ENCODE peak calls at places on chromosomes 3 and 15, in ten cellular contexts. V is Peyer's patch, R is K562, K is sigmoid colon, H is HepG2, P is lower leg skin, E is A549, U is transverse colon, D is uterus, Z is suprapubic skin. A is an unnamed sample.

GRCh38 chr3:155326901-155327300 is 33.4 kb upstream of the STRIT1 start:
- DNase-seq in V (no peak), R (no peak), K (no peak), H (no peak), P (no peak), E (no peak), U (no peak), D (no peak), Z (no peak), A (no peak)

GRCh38 chr15:54288049-54288448 is 309.8 kb downstream of the UNC13C start:
- DNase-seq in V (no peak), R (no peak), K (no peak), H (no peak), P (no peak), E (no peak), U (no peak), D (no peak), Z (no peak), A (no peak)

GRCh38 chr3:160133757-160134156 is 91.5 kb upstream of the C3orf80 start:
- DNase-seq in V (no peak), R (peak), K (no peak), H (peak), P (no peak), E (peak), U (no peak), D (no peak), Z (no peak), A (no peak)

GRCh38 chr3:40608091-40608490 is 83.3 kb downstream of the ZNF621 start:
- DNase-seq in V (no peak), R (no peak), K (no peak), H (no peak), P (no peak), E (no peak), U (no peak), D (no peak), Z (no peak), A (no peak)

GRCh38 chr3:138114988-138115971 is at the start of gene DZIP1L:
- DNase-seq in V (peak), R (peak), K (peak), H (peak), P (peak), E (peak), U (peak), D (peak), Z (peak), A (peak)

GRCh38 chr15:101088788-101089578 is 162.9 kb downstream of the CHSY1 start:
- DNase-seq in V (peak), R (peak), K (peak), H (peak), P (peak), E (peak), U (peak), D (peak), Z (peak), A (peak)

GRCh38 chr3:51621091-51621892 is 49.8 kb upstream of the TEX264 start:
- DNase-seq in V (no peak), R (no peak), K (no peak), H (peak), P (no peak), E (no peak), U (no peak), D (no peak), Z (no peak), A (no peak)

GRCh38 chr3:138974467-138974866 is 27.4 kb downstream of the FOXL2NB start:
- DNase-seq in V (no peak), R (no peak), K (no peak), H (no peak), P (no peak), E (no peak), U (no peak), D (no peak), Z (no peak), A (no peak)

GRCh38 chr3:195859846-195860411 is 48.2 kb upstream of the MUC4 start:
- DNase-seq in V (no peak), R (no peak), K (no peak), H (no peak), P (no peak), E (no peak), U (no peak), D (no peak), Z (no peak), A (no peak)

GRCh38 chr3:86988235-86988634 is 2.7 kb downstream of the VGLL3 start:
- DNase-seq in V (no peak), R (no peak), K (no peak), H (no peak), P (no peak), E (peak), U (no peak), D (no peak), Z (no peak), A (no peak)

GRCh38 chr3:37953995-37954394 is 36.6 kb upstream of the VILL start:
- DNase-seq in V (no peak), R (no peak), K (no peak), H (no peak), P (peak), E (no peak), U (no peak), D (no peak), Z (no peak), A (no peak)

GRCh38 chr15:64096486-64097431 is 977 bp downstream of the SNX1 start:
- DNase-seq in V (no peak), R (peak), K (no peak), H (no peak), P (no peak), E (peak), U (no peak), D (no peak), Z (no peak), A (no peak)

GRCh38 chr3:42451546-42452230 is 41.3 kb upstream of the LYZL4 start:
- DNase-seq in V (no peak), R (no peak), K (no peak), H (no peak), P (no peak), E (no peak), U (no peak), D (no peak), Z (no peak), A (no peak)

GRCh38 chr3:165984589-165984988 is 147.4 kb upstream of the BCHE start:
- DNase-seq in V (no peak), R (no peak), K (no peak), H (no peak), P (no peak), E (no peak), U (no peak), D (no peak), Z (no peak), A (no peak)

GRCh38 chr3:14319654-14320182 is 82.7 kb upstream of the SLC6A6 start:
- DNase-seq in V (peak), R (peak), K (no peak), H (peak), P (no peak), E (peak), U (peak), D (no peak), Z (peak), A (peak)

GRCh38 chr15:81323944-81324881 is at the start of gene STARD5:
- DNase-seq in V (peak), R (peak), K (peak), H (peak), P (peak), E (peak), U (peak), D (peak), Z (peak), A (peak)

GRCh38 chr15:81321667-81322066 is 2.3 kb downstream of the STARD5 start:
- DNase-seq in V (no peak), R (no peak), K (no peak), H (no peak), P (no peak), E (no peak), U (no peak), D (no peak), Z (no peak), A (no peak)

GRCh38 chr15:81326466-81327212 is 2.7 kb upstream of the STARD5 start:
- DNase-seq in V (no peak), R (no peak), K (no peak), H (no peak), P (no peak), E (no peak), U (no peak), D (no peak), Z (no peak), A (no peak)

GRCh38 chr15:81323559-81323943 is 390 bp downstream of the STARD5 start:
- DNase-seq in V (no peak), R (peak), K (no peak), H (peak), P (no peak), E (no peak), U (no peak), D (no peak), Z (no peak), A (no peak)

GRCh38 chr15:81322708-81323253 is 1.2 kb downstream of the STARD5 start:
- DNase-seq in V (peak), R (peak), K (no peak), H (no peak), P (no peak), E (no peak), U (peak), D (no peak), Z (no peak), A (no peak)
- H3K4me3 ChIP-seq in V (no peak), R (peak), K (peak), H (no peak), P (no peak), E (no peak), U (peak), D (peak), Z (peak), A (peak)

GRCh38 chr15:88658972-88659931 is 20.4 kb downstream of the ISG20 start:
- DNase-seq in V (no peak), R (no peak), K (peak), H (no peak), P (peak), E (no peak), U (no peak), D (no peak), Z (no peak), A (peak)

GRCh38 chr15:88663216-88663615 is 24.4 kb downstream of the ISG20 start:
- DNase-seq in V (no peak), R (no peak), K (peak), H (no peak), P (peak), E (no peak), U (no peak), D (no peak), Z (no peak), A (peak)

GRCh38 chr15:88661766-88662556 is 23.1 kb downstream of the ISG20 start:
- DNase-seq in V (no peak), R (no peak), K (no peak), H (no peak), P (no peak), E (no peak), U (no peak), D (no peak), Z (no peak), A (no peak)

GRCh38 chr15:88661041-88661765 is 22.4 kb downstream of the ISG20 start:
- DNase-seq in V (no peak), R (no peak), K (peak), H (no peak), P (no peak), E (no peak), U (no peak), D (no peak), Z (no peak), A (no peak)

DNA sequence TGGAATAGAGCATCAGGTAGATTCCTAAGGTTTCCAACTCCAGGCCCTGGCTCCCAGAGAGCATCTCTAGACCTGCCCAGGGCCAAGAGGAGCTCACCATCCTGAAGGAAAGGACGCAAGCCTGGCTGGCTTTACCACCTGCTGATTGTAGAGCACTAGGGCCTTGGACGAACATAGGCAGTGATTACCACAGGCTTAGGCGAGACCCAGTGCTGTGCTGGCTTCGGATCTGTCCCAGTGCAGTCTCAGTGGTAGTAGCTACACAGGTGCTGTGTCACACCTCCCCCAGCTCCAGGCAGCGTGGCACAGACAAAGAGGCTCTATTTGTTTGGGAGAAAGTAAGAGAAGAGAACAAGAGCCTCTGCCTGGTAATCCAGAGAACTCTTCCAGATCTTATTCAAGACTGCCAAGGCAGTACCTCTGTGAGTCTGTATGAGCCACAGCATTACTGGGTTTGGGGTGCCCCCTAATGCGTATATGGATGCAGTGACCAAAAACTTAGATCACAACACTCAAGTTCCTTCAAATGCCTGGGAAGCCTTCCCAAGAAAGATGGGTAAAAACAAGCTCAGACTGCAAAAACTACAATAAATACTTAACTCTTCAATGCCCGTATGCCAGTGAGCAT is 25.4 kb downstream of the ISG20 start:
- DNase-seq in V (peak), R (no peak), K (peak), H (no peak), P (peak), E (no peak), U (no peak), D (no peak), Z (no peak), A (peak)
- TF ChIP-seq CTCF in V (peak), R (peak), K (peak), H (peak), P (no peak), E (peak), U (no peak), D (peak), Z (no peak), A (peak)

DNA sequence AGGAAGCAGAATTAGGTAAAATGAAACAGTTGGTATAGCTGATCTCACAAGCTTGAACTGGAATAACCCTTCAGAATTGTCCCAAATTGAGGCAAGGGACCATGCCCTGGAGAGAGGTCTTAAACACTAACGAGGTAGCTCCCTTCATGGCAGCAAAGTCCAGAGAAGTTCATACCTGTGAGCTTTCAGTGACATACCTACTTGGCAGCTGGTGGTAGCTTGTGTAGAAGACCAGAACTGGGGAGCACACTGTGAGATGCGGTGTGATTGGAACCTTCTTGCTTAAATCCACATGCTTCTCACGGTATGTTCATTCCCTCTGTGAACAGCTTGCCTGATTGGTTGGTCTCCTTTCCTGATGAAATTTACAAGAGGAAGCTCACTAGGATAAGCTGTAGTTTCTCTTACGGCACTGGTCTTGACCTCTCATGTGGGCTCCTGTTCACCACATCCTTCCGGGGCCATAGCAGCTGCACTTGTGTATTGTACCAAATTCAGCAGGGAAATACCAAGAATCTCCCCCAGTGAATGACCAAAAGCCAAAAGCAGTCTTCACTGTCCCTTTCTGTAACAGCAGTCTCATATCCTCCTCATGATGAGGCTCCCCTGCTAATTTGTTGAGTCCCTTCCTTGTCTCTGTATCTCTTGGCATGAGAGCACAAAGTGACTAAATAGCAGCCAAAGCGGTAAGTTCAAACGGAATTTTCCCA is 483.7 kb upstream of the FRG2C start:
- DNase-seq in V (no peak), R (no peak), K (no peak), H (no peak), P (no peak), E (no peak), U (no peak), D (no peak), Z (no peak), A (no peak)
- TF ChIP-seq POLR2A in V (no peak), R (no peak), K (no peak), H (no peak), P (no peak), E (no peak), U (no peak), D (no peak), Z (no peak), A (no peak)

GRCh38 chr3:116444099-116444700 is 1.1 kb downstream of the LSAMP start:
- DNase-seq in V (no peak), R (no peak), K (no peak), H (no peak), P (no peak), E (no peak), U (no peak), D (no peak), Z (no peak), A (no peak)

GRCh38 chr3:116441652-116442051 is 3.6 kb downstream of the LSAMP start:
- DNase-seq in V (no peak), R (no peak), K (no peak), H (no peak), P (no peak), E (no peak), U (no peak), D (no peak), Z (no peak), A (no peak)

GRCh38 chr3:116442331-116443021 is 2.8 kb downstream of the LSAMP start:
- DNase-seq in V (no peak), R (no peak), K (no peak), H (no peak), P (no peak), E (no peak), U (no peak), D (no peak), Z (no peak), A (no peak)

GRCh38 chr3:116444819-116445290 is 432 bp downstream of the LSAMP start:
- DNase-seq in V (no peak), R (no peak), K (peak), H (no peak), P (no peak), E (no peak), U (no peak), D (no peak), Z (no peak), A (no peak)

DNA sequence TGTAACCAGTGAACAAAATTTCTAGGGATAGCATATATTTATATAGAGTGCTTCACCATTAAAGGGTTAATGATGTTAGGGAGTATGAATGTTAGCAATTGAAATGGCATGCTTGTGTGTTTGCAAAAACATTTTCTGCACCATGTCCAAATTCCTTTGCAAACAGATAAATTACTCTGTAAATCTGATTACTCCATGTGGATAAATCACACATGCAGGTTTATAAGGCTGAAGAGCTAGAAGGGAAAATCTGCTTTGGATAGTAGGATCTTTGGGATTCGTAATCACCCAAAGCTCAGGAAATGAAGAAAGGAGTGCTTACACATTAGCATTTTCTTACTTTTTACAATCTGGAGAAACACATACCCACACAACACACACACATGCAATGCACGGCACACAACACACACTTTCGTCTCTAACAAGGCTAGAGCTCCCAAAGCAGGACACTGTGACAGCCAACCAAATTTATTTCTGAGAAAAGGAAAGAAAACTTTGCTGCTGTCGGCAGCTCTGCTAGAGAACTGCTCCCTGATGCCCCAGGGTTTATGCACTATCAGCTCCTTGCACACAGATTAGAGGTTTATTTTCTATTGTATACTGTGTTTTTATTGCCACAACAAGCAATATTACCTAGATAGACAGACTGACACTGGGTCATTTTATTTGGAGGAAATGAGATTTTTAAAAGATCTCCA is 2.0 kb downstream of the LSAMP start:
- DNase-seq in V (no peak), R (no peak), K (no peak), H (no peak), P (no peak), E (no peak), U (no peak), D (no peak), Z (no peak), A (no peak)
- H3K4me3 ChIP-seq in V (no peak), R (no peak), K (peak), H (no peak), P (no peak), E (no peak), U (peak), D (no peak), Z (no peak), A (no peak)

GRCh38 chr3:43699864-43700263 is 9.1 kb downstream of the ABHD5 start:
- DNase-seq in V (peak), R (peak), K (no peak), H (no peak), P (no peak), E (peak), U (peak), D (no peak), Z (no peak), A (no peak)
- TF ChIP-seq CTCF in V (no peak), R (peak), K (no peak), H (no peak), P (no peak), E (peak), U (no peak), D (no peak), Z (no peak), A (no peak)

GRCh38 chr15:59636184-59636583 is 21.1 kb downstream of the GTF2A2 start:
- DNase-seq in V (no peak), R (no peak), K (no peak), H (no peak), P (no peak), E (no peak), U (no peak), D (no peak), Z (no peak), A (no peak)
- TF ChIP-seq POLR2A in V (no peak), R (no peak), K (no peak), H (no peak), P (no peak), E (no peak), U (no peak), D (no peak), Z (no peak), A (no peak)

DNA sequence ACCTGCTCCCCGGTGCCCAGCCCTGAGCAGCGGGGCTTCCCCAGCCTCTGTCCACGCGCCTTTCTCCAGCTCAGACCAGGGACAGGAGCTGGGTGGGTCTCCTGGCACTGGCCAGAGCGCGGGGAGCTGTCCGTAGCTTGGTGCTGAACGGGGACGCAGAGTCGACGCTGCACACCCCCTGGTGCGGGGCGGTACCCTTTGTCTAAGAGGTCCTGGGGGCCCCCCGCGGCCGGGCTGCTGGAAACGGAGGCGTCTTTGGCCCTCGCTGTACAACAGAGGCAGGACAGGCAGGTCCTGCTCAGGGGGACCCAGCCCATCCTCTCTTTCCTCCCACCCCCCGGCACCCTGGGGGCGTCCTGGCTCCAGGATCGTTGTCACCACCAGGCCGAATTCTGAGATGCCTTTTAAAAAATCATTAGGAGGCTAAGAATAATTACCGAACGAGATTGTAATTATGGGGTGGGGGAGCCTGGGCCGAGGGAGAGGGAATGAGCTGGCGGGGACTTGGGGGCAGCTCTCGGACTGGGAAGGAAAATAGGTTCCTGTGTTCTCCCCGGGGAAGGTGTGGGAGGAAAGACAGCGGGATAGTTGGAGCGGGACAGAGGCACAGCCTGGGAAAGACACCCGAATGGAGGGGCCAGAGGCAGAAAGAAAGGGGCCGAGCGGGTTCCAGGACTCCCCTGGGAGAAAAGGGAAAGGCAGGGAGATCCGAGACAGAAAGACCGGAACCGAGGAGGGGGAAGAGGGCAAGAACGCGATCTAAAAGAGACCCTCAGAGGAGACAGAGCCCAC is 4.1 kb upstream of the SKOR1 start:
- DNase-seq in V (no peak), R (peak), K (no peak), H (peak), P (no peak), E (no peak), U (peak), D (no peak), Z (no peak), A (peak)
- H3K4me3 ChIP-seq in V (no peak), R (no peak), K (no peak), H (no peak), P (no peak), E (no peak), U (no peak), D (no peak), Z (no peak), A (no peak)

GRCh38 chr3:104596551-104596950 is 770.2 kb upstream of the ALCAM start:
- DNase-seq in V (no peak), R (no peak), K (no peak), H (peak), P (no peak), E (peak), U (no peak), D (no peak), Z (no peak), A (no peak)
- TF ChIP-seq CTCF in V (peak), R (no peak), K (no peak), H (peak), P (no peak), E (peak), U (no peak), D (no peak), Z (no peak), A (peak)